ENCODE peak calls at places on chromosomes 3 and 15, in seven cellular contexts. Q is foreskin keratinocyte, F is psoas muscle, D is ACHN, K is NCI-H510A, V is T follicular helper cell, M is left cardiac atrium. Y is an unnamed sample.

GRCh38 chr3:113070226-113071220 is 79.7 kb downstream of the GTPBP8 start:
- DNase-seq in M (no peak), K (no peak), Q (no peak), F (no peak), D (peak; percentile 68), V (no peak), Y (no peak)

GRCh38 chr15:31280037-31280830 is 46.4 kb upstream of the KLF13 start:
- DNase-seq in F (peak; percentile 55), D (no peak), M (no peak), K (no peak), V (no peak), Q (no peak), Y (no peak)

GRCh38 chr15:74750759-74751158 is 2.1 kb downstream of the CYP1A2 start:
- DNase-seq in Q (no peak), V (no peak), F (peak; percentile 23), D (no peak), M (no peak), K (no peak), Y (no peak)

GRCh38 chr15:80199366-80199765 is 46.6 kb downstream of the FAH start:
- DNase-seq in Q (no peak), K (no peak), M (no peak), F (no peak), V (no peak), D (no peak), Y (no peak)

GRCh38 chr15:33865416-33865815 is 102.9 kb upstream of the CHRM5 start:
- DNase-seq in V (no peak), K (no peak), Q (no peak), D (no peak), M (no peak), F (no peak), Y (no peak)

GRCh38 chr3:36455406-36455805 is 75.1 kb downstream of the STAC start:
- DNase-seq in V (no peak), K (no peak), M (no peak), Q (no peak), D (no peak), F (no peak), Y (no peak)

GRCh38 chr3:12553921-12554391 is 2.9 kb upstream of the MKRN2 start:
- DNase-seq in V (no peak), Q (no peak), D (peak; percentile 24), F (peak; percentile 59), M (peak; percentile 32), K (no peak), Y (no peak)

GRCh38 chr3:122642935-122643334 is 37.7 kb upstream of the PARP14 start:
- DNase-seq in D (no peak), F (no peak), K (no peak), Q (no peak), V (no peak), M (no peak), Y (no peak)

GRCh38 chr15:39642011-39642640 is 61.2 kb downstream of the THBS1 start:
- DNase-seq in M (no peak), Q (peak; percentile 88), V (no peak), K (no peak), D (no peak), F (no peak), Y (peak; percentile 66)